ENCODE peak calls at places on chromosomes 11 and 22, in five cellular contexts. K is fibroblast of lung; W is upper lobe of right lung; C is Calu3; S is stimulated activated CD4-positive, alpha-beta T cell treated with anti-CD3 and anti-CD28 coated beads, Interleukin-12 subunit alpha, Interleukin-12 subunit beta, amount 100 ng/mL, for 24 hours. R is an unnamed sample.

GRCh38 chr11:58524232-58525036 is 16.5 kb upstream of the OR5B21 start:
- DNase-seq in K (peak), W (no peak), C (peak), S (peak), R (peak)

GRCh38 chr22:24578355-24579241 is 14.3 kb downstream of the LRRC75B start:
- DNase-seq in K (no peak), W (no peak), C (no peak), S (no peak), R (no peak)

GRCh38 chr11:118263694-118264567 is at the start of gene MPZL2:
- DNase-seq in K (no peak), W (peak), C (peak), S (no peak), R (no peak)

GRCh38 chr22:23696326-23696851 is 5.6 kb downstream of the RGL4 start:
- DNase-seq in K (peak), W (peak), C (no peak), S (peak), R (no peak)

GRCh38 chr11:66639066-66639813 is 737 bp downstream of the RBM4 start:
- DNase-seq in K (peak), W (no peak), C (peak), S (no peak), R (no peak)

GRCh38 chr22:50245214-50246072 is 620 bp upstream of the TUBGCP6 start:
- DNase-seq in K (no peak), W (no peak), C (no peak), S (no peak), R (no peak)

GRCh38 chr11:64062185-64063039 is 26.7 kb downstream of the FLRT1 start:
- DNase-seq in K (no peak), W (no peak), C (no peak), S (no peak), R (no peak)

GRCh38 chr22:24553597-24554315 is 1.2 kb downstream of the GUCD1 start:
- DNase-seq in K (peak), W (no peak), C (no peak), S (no peak), R (no peak)

GRCh38 chr11:74220376-74220775 is 49.3 kb downstream of the PPME1 start:
- DNase-seq in K (peak), W (no peak), C (no peak), S (no peak), R (no peak)